ENCODE peak calls at places on chromosomes 11 and 22, in seven cellular contexts. S is sigmoid colon, C is A549, O is H1, Y is ovary, M is HepG2, I is K562. D is an unnamed sample.

GRCh38 chr22:40463017-40463631 is 92.7 kb downstream of the SGSM3 start:
- DNase-seq in S (no peak), C (no peak), O (no peak), Y (no peak), M (no peak), I (peak), D (no peak)

GRCh38 chr11:111775024-111775710 is 9.0 kb upstream of the PPP2R1B start:
- DNase-seq in S (no peak), C (no peak), O (no peak), Y (no peak), M (no peak), I (no peak), D (no peak)

GRCh38 chr11:6377902-6378694 is 12.2 kb upstream of the SMPD1 start:
- DNase-seq in S (no peak), C (no peak), O (no peak), Y (no peak), M (no peak), I (no peak), D (no peak)

GRCh38 chr11:14626650-14627049 is 17.0 kb upstream of the PDE3B start:
- DNase-seq in S (no peak), C (no peak), O (no peak), Y (no peak), M (no peak), I (no peak), D (no peak)

GRCh38 chr11:105609832-105610781 is at the start of gene GRIA4:
- DNase-seq in S (peak), C (no peak), O (no peak), Y (peak), M (no peak), I (no peak), D (peak)

GRCh38 chr22:36258750-36259619 is 6.1 kb downstream of the APOL1 start:
- DNase-seq in S (peak), C (no peak), O (no peak), Y (peak), M (no peak), I (peak), D (no peak)

GRCh38 chr22:44735518-44736428 is 16.6 kb upstream of the ARHGAP8 start:
- DNase-seq in S (peak), C (peak), O (peak), Y (peak), M (peak), I (peak), D (no peak)

GRCh38 chr22:36741204-36741793 is 34.6 kb downstream of the IFT27 start:
- DNase-seq in S (peak), C (peak), O (no peak), Y (no peak), M (no peak), I (peak), D (peak)

GRCh38 chr11:88338223-88338661 is 706 bp upstream of the CTSC start:
- DNase-seq in S (peak), C (peak), O (no peak), Y (no peak), M (peak), I (peak), D (peak)

GRCh38 chr11:44615913-44616806 is 50.7 kb downstream of the CD82 start:
- DNase-seq in S (peak), C (no peak), O (no peak), Y (peak), M (no peak), I (no peak), D (no peak)

GRCh38 chr11:78080084-78080817 is 589 bp upstream of the NDUFC2 start:
- DNase-seq in S (no peak), C (no peak), O (no peak), Y (no peak), M (no peak), I (peak), D (no peak)

GRCh38 chr11:60679879-60680278 is 19.5 kb upstream of the MS4A8 start:
- DNase-seq in S (no peak), C (no peak), O (no peak), Y (no peak), M (no peak), I (no peak), D (no peak)

GRCh38 chr11:114440121-114440860 is 1.0 kb downstream of the REXO2 start:
- DNase-seq in S (no peak), C (no peak), O (no peak), Y (no peak), M (peak), I (no peak), D (no peak)

GRCh38 chr22:48340191-48340590 is 1487.5 kb downstream of the BRD1 start:
- DNase-seq in S (peak), C (no peak), O (no peak), Y (no peak), M (no peak), I (no peak), D (no peak)

GRCh38 chr11:61413496-61413895 is 16.3 kb downstream of the CPSF7 start:
- DNase-seq in S (no peak), C (no peak), O (no peak), Y (no peak), M (no peak), I (no peak), D (no peak)

GRCh38 chr22:30314918-30315317 is 11.8 kb downstream of the TBC1D10A start:
- DNase-seq in S (no peak), C (no peak), O (no peak), Y (no peak), M (no peak), I (peak), D (no peak)

GRCh38 chr22:37304595-37305343 is 22.5 kb downstream of the CYTH4 start:
- DNase-seq in S (no peak), C (no peak), O (no peak), Y (no peak), M (peak), I (peak), D (no peak)

GRCh38 chr22:46010951-46011626 is 34.1 kb upstream of the WNT7B start:
- DNase-seq in S (peak), C (no peak), O (no peak), Y (peak), M (peak), I (no peak), D (peak)

GRCh38 chr11:13479688-13480087 is 16.1 kb downstream of the PTH start:
- DNase-seq in S (no peak), C (no peak), O (no peak), Y (no peak), M (no peak), I (no peak), D (no peak)

GRCh38 chr11:47688986-47689385 is 26.2 kb downstream of the AGBL2 start:
- DNase-seq in S (no peak), C (no peak), O (no peak), Y (no peak), M (no peak), I (no peak), D (no peak)

GRCh38 chr22:35542157-35542971 is 1.7 kb downstream of the RASD2 start:
- DNase-seq in S (no peak), C (no peak), O (no peak), Y (no peak), M (no peak), I (no peak), D (no peak)

GRCh38 chr11:128686745-128687177 is 7.1 kb upstream of the FLI1 start:
- DNase-seq in S (peak), C (no peak), O (no peak), Y (no peak), M (no peak), I (no peak), D (no peak)

DNA sequence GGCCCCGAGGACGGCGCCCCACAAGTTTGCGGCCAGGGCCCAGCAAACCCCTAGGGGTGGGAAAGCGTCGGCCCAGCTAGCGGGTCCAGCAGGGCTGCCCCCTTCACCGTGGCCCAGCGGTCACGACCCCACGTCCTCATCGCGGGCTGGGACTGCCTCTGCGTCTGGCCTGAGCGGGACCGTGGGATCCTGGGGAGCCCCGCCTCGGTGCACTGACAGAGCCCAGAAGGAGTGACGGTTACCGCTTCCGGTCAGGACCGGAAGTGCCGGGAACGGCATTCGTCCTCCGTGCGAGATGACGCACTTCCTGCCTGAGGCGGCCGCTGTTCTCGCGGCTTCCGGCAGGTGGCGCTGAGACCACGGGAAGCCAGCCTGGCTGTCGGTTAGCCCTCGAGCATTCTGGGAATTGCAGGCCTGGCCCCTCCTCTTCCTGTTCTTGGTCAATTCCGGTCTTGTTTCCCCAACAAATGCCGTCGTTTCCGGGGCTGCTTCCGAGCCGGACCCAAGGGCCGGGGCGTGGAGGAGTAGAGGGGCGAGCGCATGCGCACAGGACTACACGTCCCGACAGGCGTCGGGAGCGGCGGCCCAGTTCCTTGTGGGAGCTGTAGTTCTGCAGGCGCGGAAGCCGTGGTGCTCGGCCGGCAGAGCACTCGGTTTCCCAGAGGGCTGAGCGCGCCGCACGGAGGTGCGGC is at the start of gene TSSC4:
- DNase-seq in S (peak), C (peak), O (peak), Y (peak), M (peak), I (peak), D (peak)
- TF ChIP-seq EP300 in S (no peak), C (no peak), O (no peak), Y (peak), M (peak), I (peak), D (no peak)

DNA sequence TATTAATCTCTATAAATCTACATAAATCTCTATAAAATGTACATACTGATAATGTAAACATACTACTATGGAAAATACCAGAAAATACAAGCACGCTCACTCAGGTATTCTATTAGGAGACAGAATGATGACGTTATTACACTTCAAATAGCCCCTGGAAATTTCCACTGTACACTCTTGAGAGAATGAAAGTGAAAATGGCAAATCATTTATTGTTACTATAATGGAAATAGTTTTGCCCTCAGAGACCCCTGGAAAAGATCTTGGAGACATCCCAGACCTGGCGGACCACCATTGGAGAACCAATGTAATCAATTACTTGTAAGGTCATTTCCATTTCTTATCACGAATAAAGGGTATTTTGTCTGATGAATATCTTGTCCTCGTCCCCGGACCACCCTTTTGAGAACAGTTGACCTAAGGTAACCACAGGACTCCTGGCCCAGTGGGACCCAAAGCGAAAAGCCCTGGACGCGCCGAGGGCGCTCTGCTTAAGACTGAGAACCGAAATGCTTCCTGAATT is 509 bp upstream of the PRRG4 start:
- DNase-seq in S (no peak), C (no peak), O (no peak), Y (no peak), M (no peak), I (no peak), D (no peak)
- TF ChIP-seq POLR2A in S (no peak), C (no peak), O (no peak), Y (no peak), M (no peak), I (no peak), D (no peak)

GRCh38 chr22:24466831-24467249 is 28.3 kb upstream of the UPB1 start:
- DNase-seq in S (no peak), C (no peak), O (no peak), Y (peak), M (no peak), I (peak), D (no peak)

GRCh38 chr22:24467340-24467739 is 27.8 kb upstream of the UPB1 start:
- DNase-seq in S (no peak), C (no peak), O (no peak), Y (no peak), M (no peak), I (no peak), D (no peak)

GRCh38 chr22:24465566-24465965 is 29.6 kb upstream of the UPB1 start:
- DNase-seq in S (no peak), C (no peak), O (no peak), Y (no peak), M (peak), I (peak), D (no peak)

GRCh38 chr22:24460418-24461089 is 33.2 kb downstream of the ADORA2A start:
- DNase-seq in S (no peak), C (no peak), O (no peak), Y (no peak), M (peak), I (no peak), D (no peak)

DNA sequence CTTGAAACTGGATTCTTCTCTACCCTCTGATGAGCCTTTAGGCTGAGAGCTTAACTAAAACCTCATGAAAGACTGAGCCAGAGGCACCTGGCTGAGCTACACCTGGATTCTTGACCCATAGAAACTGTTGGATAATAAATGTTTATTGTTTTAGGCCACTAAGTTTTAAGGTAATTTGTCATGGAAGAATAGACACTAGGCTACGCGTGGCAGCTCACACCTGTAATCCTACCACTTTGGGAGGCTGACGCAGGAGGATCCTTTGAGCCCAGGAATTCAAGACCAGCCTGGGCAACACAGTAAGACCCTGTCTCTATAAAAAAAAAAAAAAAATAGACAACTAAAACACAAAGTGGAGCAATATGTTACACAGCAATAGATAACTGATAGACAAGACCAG is 29.2 kb upstream of the UPB1 start:
- DNase-seq in S (no peak), C (no peak), O (no peak), Y (no peak), M (no peak), I (no peak), D (no peak)
- TF ChIP-seq EP300 in S (no peak), C (no peak), O (no peak), Y (no peak), M (no peak), I (no peak), D (no peak)

GRCh38 chr11:116439480-116439759 is 333.4 kb downstream of the BUD13 start:
- DNase-seq in S (no peak), C (no peak), O (no peak), Y (no peak), M (no peak), I (no peak), D (no peak)
- TF ChIP-seq POLR2A in S (no peak), C (no peak), O (no peak), Y (no peak), M (no peak), I (no peak), D (no peak)

GRCh38 chr11:119842731-119843130 is 113.7 kb upstream of the NECTIN1 start:
- DNase-seq in S (no peak), C (no peak), O (no peak), Y (no peak), M (no peak), I (no peak), D (no peak)

GRCh38 chr11:119844808-119845207 is 115.8 kb upstream of the NECTIN1 start:
- DNase-seq in S (no peak), C (no peak), O (no peak), Y (no peak), M (no peak), I (no peak), D (no peak)

GRCh38 chr11:119835804-119836203 is 106.8 kb upstream of the NECTIN1 start:
- DNase-seq in S (no peak), C (no peak), O (no peak), Y (no peak), M (no peak), I (no peak), D (no peak)

GRCh38 chr11:119843760-119844330 is 114.8 kb upstream of the NECTIN1 start:
- DNase-seq in S (no peak), C (peak), O (no peak), Y (no peak), M (no peak), I (no peak), D (no peak)

GRCh38 chr11:119839504-119840133 is 110.6 kb upstream of the NECTIN1 start:
- DNase-seq in S (no peak), C (no peak), O (no peak), Y (no peak), M (no peak), I (no peak), D (no peak)
- TF ChIP-seq EP300 in S (no peak), C (no peak), O (no peak), Y (no peak), M (no peak), I (no peak), D (no peak)

DNA sequence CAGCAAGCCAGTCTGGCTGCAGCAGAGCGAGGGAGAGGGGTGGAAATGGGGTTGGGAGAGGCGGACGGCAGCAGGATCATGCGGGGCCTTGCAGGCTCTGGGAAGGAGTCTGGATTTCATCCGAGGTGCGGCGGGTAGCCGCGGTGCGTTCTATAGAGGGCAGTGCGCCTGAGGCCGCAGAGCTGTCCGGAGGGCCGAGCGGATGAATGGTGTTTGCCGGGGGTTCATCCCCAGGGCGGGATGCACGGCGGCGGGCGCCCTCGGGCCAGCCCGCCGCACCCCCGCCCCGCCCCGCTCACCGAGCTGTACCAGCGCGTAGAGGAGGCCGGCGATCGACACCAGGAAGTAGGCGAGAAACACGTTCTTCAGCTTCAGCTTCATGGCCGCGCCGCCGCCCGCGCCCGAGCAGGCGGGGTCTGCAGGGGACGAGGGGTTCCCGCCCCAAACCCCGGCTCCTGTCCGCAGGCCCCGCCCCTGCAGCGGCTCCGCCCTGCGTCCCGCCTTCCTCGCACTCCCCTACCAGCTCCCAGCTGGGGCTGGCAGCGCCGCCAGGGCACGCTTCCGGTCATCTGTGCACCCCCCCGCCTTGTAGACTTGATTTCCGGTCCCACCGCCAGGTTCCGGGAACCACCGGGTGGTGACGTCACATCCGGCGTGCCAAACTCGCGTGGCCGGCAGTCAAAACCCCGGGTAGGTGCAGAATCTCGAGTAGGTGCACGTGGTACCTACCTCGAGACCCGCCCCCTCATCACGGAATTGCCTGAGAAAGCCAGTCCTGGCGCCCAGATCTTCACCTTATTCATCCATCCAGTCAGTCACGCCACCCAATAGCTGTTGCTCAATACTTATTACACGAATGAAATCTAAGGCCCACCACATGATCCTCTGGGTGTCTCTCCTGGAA is at the start of gene B3GAT3:
- DNase-seq in S (peak), C (peak), O (peak), Y (peak), M (peak), I (peak), D (peak)
- TF ChIP-seq POLR2A in S (peak), C (peak), O (no peak), Y (peak), M (peak), I (peak), D (peak)

GRCh38 chr22:42697542-42698013 is 23.1 kb downstream of the A4GALT start:
- DNase-seq in S (peak), C (peak), O (no peak), Y (no peak), M (peak), I (no peak), D (no peak)
- TF ChIP-seq EP300 in S (peak), C (no peak), O (no peak), Y (no peak), M (no peak), I (no peak), D (no peak)